ENCODE peak calls at places on chromosome 10, in nine cellular contexts. I, N, R, B, J, V, T, K and L are unnamed samples.

GRCh38 chr10:59830601-59831259 is 75.6 kb downstream of the CCDC6 start:
- DNase-seq in I (peak), N (peak), R (peak), B (peak), J (peak), V (peak), T (peak), K (peak), L (peak)

GRCh38 chr10:133465191-133465949 is 11.6 kb downstream of the SCART1 start:
- DNase-seq in I (no peak), N (no peak), R (no peak), B (peak), J (no peak), V (no peak), T (no peak), K (no peak), L (no peak)

GRCh38 chr10:101839421-101840063 is 4.1 kb downstream of the KCNIP2 start:
- DNase-seq in I (peak), N (no peak), R (no peak), B (peak), J (peak), V (peak), T (no peak), K (peak), L (peak)

GRCh38 chr10:89549510-89549909 is 14.1 kb upstream of the SLC16A12 start:
- DNase-seq in I (no peak), N (no peak), R (no peak), B (no peak), J (no peak), V (no peak), T (no peak), K (no peak), L (no peak)

GRCh38 chr10:67017218-67017617 is 91.4 kb downstream of the LRRTM3 start:
- DNase-seq in I (no peak), N (no peak), R (no peak), B (no peak), J (no peak), V (no peak), T (no peak), K (no peak), L (no peak)

GRCh38 chr10:5975641-5976473 is 1.5 kb downstream of the IL15RA start:
- DNase-seq in I (peak), N (peak), R (peak), B (peak), J (peak), V (no peak), T (peak), K (no peak), L (peak)

GRCh38 chr10:12981570-12981969 is 19.9 kb downstream of the CCDC3 start:
- DNase-seq in I (peak), N (no peak), R (no peak), B (no peak), J (no peak), V (peak), T (no peak), K (no peak), L (no peak)

GRCh38 chr10:50586740-50587088 is 37.0 kb downstream of the SGMS1 start:
- DNase-seq in I (no peak), N (no peak), R (no peak), B (no peak), J (no peak), V (no peak), T (no peak), K (no peak), L (no peak)

GRCh38 chr10:3805791-3806381 is 20.9 kb upstream of the KLF6 start:
- DNase-seq in I (peak), N (peak), R (peak), B (no peak), J (peak), V (peak), T (peak), K (no peak), L (no peak)

GRCh38 chr10:132714906-132715790 is 70.8 kb downstream of the NKX6-2 start:
- DNase-seq in I (no peak), N (no peak), R (no peak), B (no peak), J (no peak), V (no peak), T (peak), K (no peak), L (no peak)

GRCh38 chr10:58178811-58179210 is 88.9 kb downstream of the IPMK start:
- DNase-seq in I (peak), N (no peak), R (no peak), B (no peak), J (no peak), V (no peak), T (no peak), K (no peak), L (no peak)

GRCh38 chr10:52818019-52818418 is 45.4 kb upstream of the MBL2 start:
- DNase-seq in I (peak), N (no peak), R (no peak), B (no peak), J (no peak), V (peak), T (no peak), K (no peak), L (no peak)

GRCh38 chr10:18735711-18736110 is 76.5 kb downstream of the ARL5B start:
- DNase-seq in I (no peak), N (no peak), R (no peak), B (no peak), J (no peak), V (no peak), T (no peak), K (no peak), L (no peak)

GRCh38 chr10:49606981-49607535 is 3.1 kb upstream of the SLC18A3 start:
- DNase-seq in I (peak), N (peak), R (no peak), B (peak), J (peak), V (no peak), T (peak), K (peak), L (peak)

GRCh38 chr10:34006471-34006870 is 672.0 kb upstream of the NRP1 start:
- DNase-seq in I (no peak), N (no peak), R (no peak), B (no peak), J (no peak), V (no peak), T (no peak), K (no peak), L (no peak)

GRCh38 chr10:21406595-21407218 is 118.8 kb downstream of the SKIDA1 start:
- DNase-seq in I (peak), N (no peak), R (no peak), B (no peak), J (no peak), V (no peak), T (no peak), K (no peak), L (no peak)

GRCh38 chr10:91590904-91591791 is 41.7 kb downstream of the PPP1R3C start:
- DNase-seq in I (peak), N (no peak), R (peak), B (peak), J (peak), V (no peak), T (peak), K (peak), L (no peak)

GRCh38 chr10:42961156-42961589 is 115.7 kb upstream of the RET start:
- DNase-seq in I (no peak), N (no peak), R (no peak), B (peak), J (no peak), V (no peak), T (peak), K (peak), L (no peak)

GRCh38 chr10:33335800-33336605 is 1.5 kb upstream of the NRP1 start:
- DNase-seq in I (peak), N (peak), R (peak), B (peak), J (peak), V (no peak), T (peak), K (peak), L (peak)

GRCh38 chr10:109886788-109887155 is 36.5 kb downstream of the XPNPEP1 start:
- DNase-seq in I (peak), N (no peak), R (no peak), B (no peak), J (no peak), V (no peak), T (no peak), K (no peak), L (no peak)

GRCh38 chr10:109889867-109890266 is 33.4 kb downstream of the XPNPEP1 start:
- DNase-seq in I (peak), N (no peak), R (no peak), B (no peak), J (no peak), V (no peak), T (no peak), K (no peak), L (no peak)

GRCh38 chr10:109886037-109886787 is 37.1 kb downstream of the XPNPEP1 start:
- DNase-seq in I (no peak), N (no peak), R (no peak), B (no peak), J (no peak), V (no peak), T (no peak), K (no peak), L (no peak)

GRCh38 chr10:109887776-109888175 is 35.5 kb downstream of the XPNPEP1 start:
- DNase-seq in I (no peak), N (no peak), R (no peak), B (peak), J (no peak), V (no peak), T (no peak), K (no peak), L (no peak)

GRCh38 chr10:109887272-109887671 is 36.0 kb downstream of the XPNPEP1 start:
- DNase-seq in I (peak), N (no peak), R (no peak), B (no peak), J (no peak), V (no peak), T (no peak), K (no peak), L (peak)
- H3K4me3 ChIP-seq in I (no peak), N (no peak), R (no peak), B (no peak), J (no peak), V (no peak), T (no peak), K (no peak), L (no peak)

DNA sequence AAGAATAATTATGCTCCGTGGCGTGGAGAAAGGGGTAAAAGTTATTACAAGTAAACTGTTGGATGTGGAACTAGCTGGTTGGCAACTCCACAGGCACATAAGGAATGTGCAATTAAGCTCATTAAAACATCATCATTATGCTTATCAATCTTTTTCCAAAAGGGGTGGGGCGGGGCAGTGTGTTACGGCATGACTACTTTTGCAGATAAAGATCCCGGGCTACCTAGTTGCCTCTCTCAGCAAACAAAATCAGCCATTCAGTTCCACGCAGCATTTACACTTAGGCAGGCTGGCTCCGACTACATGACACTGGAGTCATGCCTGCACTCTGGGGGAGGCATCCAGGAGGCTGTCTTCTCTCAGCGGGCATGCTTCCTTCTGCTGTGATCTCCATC is 193.9 kb upstream of the TCF7L2 start:
- DNase-seq in I (no peak), N (no peak), R (no peak), B (no peak), J (no peak), V (no peak), T (no peak), K (no peak), L (no peak)
- TF ChIP-seq CTCF in I (no peak), N (no peak), R (no peak), B (no peak), J (no peak), V (no peak), T (no peak), K (no peak), L (no peak)

GRCh38 chr10:99930731-99931550 is 78.8 kb downstream of the DNMBP start:
- DNase-seq in I (peak), N (no peak), R (no peak), B (peak), J (peak), V (peak), T (no peak), K (no peak), L (peak)
- TF ChIP-seq POLR2A in I (no peak), N (no peak), R (no peak), B (no peak), J (peak), V (no peak), T (no peak), K (no peak), L (no peak)

GRCh38 chr10:117137031-117137910 is 799 bp downstream of the VAX1 start:
- DNase-seq in I (no peak), N (no peak), R (no peak), B (no peak), J (no peak), V (no peak), T (no peak), K (no peak), L (no peak)
- H3K4me3 ChIP-seq in I (no peak), N (peak), R (no peak), B (peak), J (peak), V (peak), T (peak), K (peak), L (peak)

DNA sequence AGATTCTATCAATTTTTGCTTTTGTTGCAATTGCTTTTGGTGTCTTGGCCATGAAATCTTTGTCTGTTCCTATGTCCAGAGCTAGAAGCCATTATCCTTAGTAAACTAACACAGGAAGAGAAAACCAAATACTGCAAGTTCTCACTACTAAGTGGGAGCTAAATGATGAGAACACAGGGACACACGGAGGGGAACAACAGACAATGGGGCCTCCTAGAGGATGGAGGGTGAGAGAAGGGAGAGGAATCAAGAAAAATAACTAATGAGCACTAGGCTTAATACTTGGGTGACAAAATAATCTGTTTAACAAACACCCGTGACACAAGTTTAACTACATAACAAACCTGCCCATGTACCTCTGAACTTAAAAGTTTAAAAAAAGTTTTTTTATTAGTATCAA is 78.2 kb downstream of the ANKRD26 start:
- DNase-seq in I (no peak), N (no peak), R (no peak), B (no peak), J (no peak), V (no peak), T (no peak), K (no peak), L (no peak)
- TF ChIP-seq CTCF in I (no peak), N (no peak), R (no peak), B (no peak), J (no peak), V (no peak), T (no peak), K (no peak), L (no peak)